ENCODE peak calls at places on chromosome 7, in five cellular contexts. V, P, N, F and W are unnamed samples. For H3K36me3 and H3K4me1, the result is how much of the 10 kb centered on the place peaks cover.

GRCh38 chr7:115356139-115356746 is 434.3 kb downstream of the MDFIC start:
- DNase-seq in V (peak), P (no peak), N (peak), F (no peak), W (no peak)

GRCh38 chr7:81816312-81816711 is 46.5 kb upstream of the HGF start:
- DNase-seq in V (no peak), P (no peak), N (no peak), F (no peak), W (no peak)

GRCh38 chr7:50591480-50592438 is 26.6 kb upstream of the DDC start:
- DNase-seq in V (no peak), P (no peak), N (peak), F (no peak), W (no peak)

GRCh38 chr7:19110778-19111175 is 6.7 kb downstream of the TWIST1 start:
- DNase-seq in V (no peak), P (no peak), N (peak), F (no peak), W (no peak)

GRCh38 chr7:50953820-50954219 is 171.1 kb upstream of the GRB10 start:
- DNase-seq in V (peak), P (peak), N (peak), F (no peak), W (no peak)

GRCh38 chr7:83190659-83191389 is 28.1 kb upstream of the PCLO start:
- DNase-seq in V (no peak), P (no peak), N (no peak), F (no peak), W (no peak)

GRCh38 chr7:8371742-8372141 is 61.7 kb upstream of the NXPH1 start:
- DNase-seq in V (no peak), P (no peak), N (no peak), F (no peak), W (no peak)

GRCh38 chr7:31919678-31920369 is 150.4 kb downstream of the PDE1C start:
- DNase-seq in V (no peak), P (no peak), N (no peak), F (no peak), W (no peak)

GRCh38 chr7:69078997-69079769 is 519.1 kb upstream of the AUTS2 start:
- DNase-seq in V (no peak), P (peak), N (peak), F (no peak), W (peak)

GRCh38 chr7:234712-235553 is 42.6 kb downstream of the FAM20C start:
- DNase-seq in V (peak), P (peak), N (no peak), F (peak), W (no peak)

GRCh38 chr7:70210200-70210960 is 612.1 kb downstream of the AUTS2 start:
- DNase-seq in V (no peak), P (no peak), N (no peak), F (no peak), W (no peak)

GRCh38 chr7:48052748-48053147 is 17.4 kb downstream of the C7orf57 start:
- DNase-seq in V (peak), P (no peak), N (no peak), F (no peak), W (no peak)

GRCh38 chr7:107661081-107661864 is 645 bp downstream of the SLC26A4 start:
- DNase-seq in V (peak), P (peak), N (peak), F (peak), W (peak)

DNA sequence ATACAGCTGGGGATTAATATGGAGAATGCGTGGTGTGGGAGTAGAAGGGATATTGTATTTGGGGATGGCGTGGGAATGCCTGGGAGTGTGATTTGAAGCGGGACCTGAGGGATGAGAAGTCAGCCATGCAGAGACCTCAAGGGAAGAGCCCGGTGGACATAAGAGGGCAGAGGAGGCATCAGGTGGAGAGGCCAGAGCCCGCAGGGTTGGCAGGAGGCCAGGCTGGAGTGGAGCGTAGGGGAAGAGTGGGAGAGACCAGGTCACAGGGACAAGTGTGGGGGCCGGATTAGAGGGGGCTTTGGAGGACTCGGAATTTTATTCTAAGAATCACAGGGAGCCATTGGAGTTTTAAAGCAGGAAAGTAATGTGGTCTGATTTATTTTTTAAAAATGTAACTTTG is 2.0 kb downstream of the NDUFB2 start:
- DNase-seq in V (no peak), P (no peak), N (no peak), F (no peak), W (no peak)
- TF ChIP-seq CTCF in V (no peak), P (no peak), N (no peak), F (no peak), W (no peak)

DNA sequence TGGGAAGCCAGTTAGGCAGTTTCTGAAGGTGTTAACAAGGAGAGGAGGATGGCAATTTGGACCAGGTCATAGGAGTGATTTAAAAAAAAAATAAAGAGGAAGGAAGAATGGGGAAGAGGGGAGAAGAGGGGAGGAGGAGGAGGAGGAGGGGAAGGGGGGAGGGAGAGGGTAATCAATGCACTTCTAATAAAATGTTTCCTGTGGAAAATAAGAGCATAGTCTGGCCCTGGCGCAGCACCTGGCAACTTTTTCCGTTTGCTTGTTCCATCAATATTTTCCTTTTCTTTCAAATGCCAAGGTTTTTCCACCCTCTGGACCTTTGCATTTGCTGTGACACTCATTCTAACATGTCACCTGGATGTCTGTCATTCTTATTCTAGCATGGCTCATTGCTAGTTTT is 308.2 kb downstream of the PPP1R3A start:
- DNase-seq in V (no peak), P (no peak), N (no peak), F (no peak), W (no peak)
- H3K36me3 ChIP-seq in V (under half), P (under half), N (under half), F (under half), W (under half)

DNA sequence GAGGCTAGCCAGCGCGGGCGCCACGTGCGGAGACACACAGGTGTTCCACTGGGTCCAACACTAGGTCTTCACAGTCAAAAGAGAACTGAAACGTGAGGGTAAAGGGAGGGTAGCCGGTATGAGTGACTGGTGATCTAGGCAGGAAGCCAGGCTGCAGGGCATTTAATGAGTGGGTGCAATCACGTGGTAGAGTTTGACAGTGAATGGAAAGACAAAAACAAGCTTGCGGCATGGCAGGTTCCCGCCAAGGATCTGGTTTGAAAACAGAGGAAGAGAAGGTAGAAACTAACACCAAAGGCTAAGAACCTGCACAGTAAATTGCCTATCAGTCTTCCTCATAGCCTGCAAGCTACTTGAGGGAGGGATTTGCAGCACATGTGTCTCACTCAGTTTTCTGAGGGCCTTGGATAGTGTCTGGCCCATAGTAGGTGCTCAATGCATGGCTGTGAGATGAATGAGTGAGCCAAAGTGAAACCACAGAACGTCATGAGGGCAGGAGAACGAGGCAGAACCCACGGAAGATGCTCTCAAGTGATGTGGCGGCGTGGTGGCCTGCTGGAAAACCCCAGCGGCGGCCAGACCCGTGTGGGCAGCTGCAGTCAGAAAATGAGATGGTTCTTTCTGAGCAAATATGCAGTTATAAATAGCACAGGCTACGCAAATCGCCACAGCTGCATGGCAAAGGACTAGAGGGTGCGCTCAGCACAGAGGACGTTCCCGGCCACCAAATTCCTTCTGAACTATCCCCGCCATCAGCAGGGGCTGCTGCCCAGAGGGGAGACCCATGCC is 183.6 kb upstream of the NFE2L3 start:
- DNase-seq in V (no peak), P (no peak), N (no peak), F (peak), W (no peak)
- H3K4me1 ChIP-seq in V (under half), P (under half), N (under half), F (under half), W (under half)

GRCh38 chr7:134458806-134459698 is at the start of gene AKR1B1:
- DNase-seq in V (peak), P (peak), N (peak), F (peak), W (peak)
- TF ChIP-seq CTCF in V (peak), P (peak), N (peak), F (no peak), W (peak)

GRCh38 chr7:74103219-74103772 is 19.7 kb downstream of the LIMK1 start:
- DNase-seq in V (no peak), P (no peak), N (no peak), F (no peak), W (no peak)
- H3K36me3 ChIP-seq in V (under half), P (half or more), N (under half), F (under half), W (under half)

GRCh38 chr7:132607656-132608055 is 31.4 kb upstream of the PLXNA4 start:
- DNase-seq in V (no peak), P (no peak), N (no peak), F (no peak), W (no peak)
- H3K4me1 ChIP-seq in V (under half), P (under half), N (under half), F (under half), W (under half)

DNA sequence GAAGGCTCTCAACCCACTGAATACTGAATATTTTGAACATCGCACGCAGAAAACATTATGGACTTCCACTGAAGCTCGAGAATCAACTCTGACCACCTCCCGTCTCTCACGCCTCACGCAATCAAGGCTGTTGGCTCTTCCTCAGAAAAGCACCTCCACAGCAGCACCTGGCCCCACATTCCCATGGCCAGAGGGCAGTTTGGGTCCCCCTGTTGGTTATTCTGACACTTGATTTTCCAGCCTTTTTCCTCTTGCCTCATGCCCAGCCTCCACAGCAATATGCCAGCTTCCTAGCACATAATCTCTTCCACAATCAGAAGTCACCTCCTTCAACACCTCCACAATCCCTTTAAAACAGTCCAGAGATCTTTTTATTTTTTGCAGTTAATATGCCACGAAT is 55.9 kb downstream of the SVOPL start:
- DNase-seq in V (no peak), P (no peak), N (peak), F (no peak), W (no peak)
- TF ChIP-seq CTCF in V (no peak), P (no peak), N (peak), F (no peak), W (no peak)

DNA sequence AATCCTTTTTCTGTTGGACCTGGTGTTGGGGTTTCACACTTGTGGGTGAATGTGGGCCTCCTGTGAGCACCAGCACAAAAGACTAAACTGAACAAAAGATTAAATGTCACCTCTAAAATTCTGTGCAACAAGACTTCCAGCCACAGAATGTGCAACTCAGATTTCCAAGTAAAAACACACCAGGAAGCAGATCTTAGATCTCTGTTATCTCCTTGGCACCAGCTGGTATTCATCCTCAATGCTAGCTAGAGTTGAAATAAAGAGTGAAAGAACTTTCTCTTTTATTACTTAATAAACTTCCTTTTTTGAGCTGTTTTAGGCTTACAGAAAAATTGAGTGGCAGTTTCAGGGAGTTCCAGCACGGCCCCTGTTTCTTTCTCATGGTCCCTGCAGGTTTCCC is 40.2 kb downstream of the EGFR start:
- DNase-seq in V (no peak), P (no peak), N (no peak), F (no peak), W (no peak)
- H3K36me3 ChIP-seq in V (under half), P (under half), N (under half), F (under half), W (under half)

GRCh38 chr7:1385086-1385808 is 74.0 kb downstream of the MICALL2 start:
- DNase-seq in V (no peak), P (no peak), N (no peak), F (no peak), W (no peak)
- H3K4me1 ChIP-seq in V (under half), P (under half), N (under half), F (under half), W (under half)